ENCODE peak calls at places on chromosomes 5 and 9, in six cellular contexts. R is HL-60, Y is Peyer's patch, K is heart right ventricle, V is heart left ventricle, O is HCT116. H is an unnamed sample.

GRCh38 chr5:37182667-37183066 is 66.5 kb downstream of the CPLANE1 start:
- DNase-seq in R (no peak), K (no peak), O (no peak), V (no peak), Y (no peak), H (no peak)

GRCh38 chr5:181127907-181128626 is 2.9 kb downstream of the OR2V1 start:
- DNase-seq in O (no peak), K (no peak), Y (no peak), V (no peak), R (no peak), H (no peak)

GRCh38 chr5:142915840-142916424 is 145.8 kb downstream of the ARHGAP26 start:
- DNase-seq in K (no peak), O (no peak), R (no peak), V (no peak), Y (no peak), H (peak; percentile 20)

GRCh38 chr5:135821061-135821781 is 13.2 kb upstream of the SLC25A48 start:
- DNase-seq in R (no peak), K (no peak), Y (no peak), O (no peak), V (no peak), H (no peak)

GRCh38 chr9:19464764-19465570 is 56.2 kb downstream of the ACER2 start:
- DNase-seq in O (peak; percentile 49), R (peak; percentile 7), K (peak; percentile 68), V (peak; percentile 55), Y (peak; percentile 80), H (peak; percentile 58)

GRCh38 chr9:91038483-91039124 is 237.0 kb downstream of the SYK start:
- DNase-seq in Y (peak; percentile 42), R (no peak), O (no peak), K (no peak), V (no peak), H (no peak)

GRCh38 chr5:79008362-79008761 is 23.3 kb upstream of the ARSB start:
- DNase-seq in K (no peak), V (no peak), R (no peak), Y (no peak), O (no peak), H (no peak)

GRCh38 chr9:23659346-23660006 is 166.6 kb downstream of the ELAVL2 start:
- DNase-seq in R (no peak), K (no peak), O (no peak), V (no peak), Y (no peak), H (no peak)

GRCh38 chr5:171355302-171355724 is 32.3 kb upstream of the NPM1 start:
- DNase-seq in R (no peak), V (no peak), Y (no peak), K (no peak), O (no peak), H (no peak)

GRCh38 chr5:100900142-100900795 is 2.8 kb downstream of the ST8SIA4 start:
- DNase-seq in K (peak; percentile 40), O (no peak), V (peak; percentile 36), Y (no peak), R (no peak), H (peak; percentile 30)

GRCh38 chr9:131823701-131824146 is 83.8 kb upstream of the RAPGEF1 start:
- DNase-seq in K (no peak), V (no peak), Y (no peak), R (no peak), O (no peak), H (no peak)

GRCh38 chr5:163712011-163712410 is 206.6 kb downstream of the MAT2B start:
- DNase-seq in V (no peak), O (no peak), R (no peak), Y (no peak), K (no peak), H (no peak)

GRCh38 chr5:69364414-69364813 is 4.9 kb downstream of the AK6 start:
- DNase-seq in V (no peak), O (peak; percentile 21), R (peak; percentile 17), Y (no peak), K (no peak), H (no peak)

GRCh38 chr5:129067745-129068144 is 26.8 kb upstream of the ISOC1 start:
- DNase-seq in V (no peak), Y (no peak), R (no peak), K (no peak), O (no peak), H (no peak)

GRCh38 chr5:125660231-125660895 is 762.8 kb upstream of the GRAMD2B start:
- DNase-seq in K (no peak), R (no peak), V (no peak), O (no peak), Y (no peak), H (no peak)

GRCh38 chr9:122827759-122828090 is 663 bp downstream of the PDCL start:
- DNase-seq in O (no peak), K (no peak), Y (no peak), R (no peak), V (no peak), H (peak; percentile 37)

GRCh38 chr5:62208218-62208852 is 97.7 kb upstream of the KIF2A start:
- DNase-seq in V (no peak), Y (no peak), R (no peak), K (no peak), O (no peak), H (no peak)

GRCh38 chr5:62211405-62211804 is 94.6 kb upstream of the KIF2A start:
- DNase-seq in V (no peak), R (no peak), Y (no peak), K (no peak), O (no peak), H (no peak)

DNA sequence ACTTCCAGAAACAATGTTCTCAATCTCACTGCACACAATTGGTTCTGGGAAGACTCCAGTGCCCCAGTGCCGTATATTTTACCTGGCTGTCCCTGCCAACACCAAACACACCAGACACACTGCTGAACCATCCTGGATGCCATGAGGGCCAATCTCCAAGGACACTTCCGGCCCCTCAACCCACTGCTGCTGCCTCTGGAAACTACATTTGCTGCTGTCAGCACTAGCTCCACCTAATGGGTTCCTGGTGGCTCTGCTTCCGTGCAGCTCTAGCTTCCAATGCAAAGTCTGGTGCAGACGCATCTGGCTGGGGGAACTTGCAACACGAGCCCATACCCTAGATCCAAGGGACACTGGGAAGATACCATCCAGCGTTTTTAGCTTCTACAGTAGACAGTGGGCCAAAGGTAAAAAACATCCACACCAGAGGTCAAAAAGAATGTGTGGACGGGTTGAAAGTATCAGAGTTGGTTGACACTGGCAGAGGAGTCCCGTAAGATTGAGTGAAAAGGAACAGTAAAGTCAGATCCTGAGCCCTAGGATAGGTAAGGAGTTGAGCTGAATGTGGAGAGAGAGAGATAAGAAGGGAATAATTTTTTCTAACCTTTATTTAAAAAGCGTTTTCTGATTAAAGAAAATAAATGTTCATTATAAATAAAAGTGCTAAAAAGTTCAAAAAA is 99.7 kb upstream of the KIF2A start:
- DNase-seq in O (peak; percentile 38), Y (no peak), K (no peak), V (no peak), R (no peak), H (peak; percentile 8)
- TF ChIP-seq CTCF in O (peak; percentile 43), Y (no peak), K (no peak), V (no peak), R (no peak), H (peak; percentile 27)

DNA sequence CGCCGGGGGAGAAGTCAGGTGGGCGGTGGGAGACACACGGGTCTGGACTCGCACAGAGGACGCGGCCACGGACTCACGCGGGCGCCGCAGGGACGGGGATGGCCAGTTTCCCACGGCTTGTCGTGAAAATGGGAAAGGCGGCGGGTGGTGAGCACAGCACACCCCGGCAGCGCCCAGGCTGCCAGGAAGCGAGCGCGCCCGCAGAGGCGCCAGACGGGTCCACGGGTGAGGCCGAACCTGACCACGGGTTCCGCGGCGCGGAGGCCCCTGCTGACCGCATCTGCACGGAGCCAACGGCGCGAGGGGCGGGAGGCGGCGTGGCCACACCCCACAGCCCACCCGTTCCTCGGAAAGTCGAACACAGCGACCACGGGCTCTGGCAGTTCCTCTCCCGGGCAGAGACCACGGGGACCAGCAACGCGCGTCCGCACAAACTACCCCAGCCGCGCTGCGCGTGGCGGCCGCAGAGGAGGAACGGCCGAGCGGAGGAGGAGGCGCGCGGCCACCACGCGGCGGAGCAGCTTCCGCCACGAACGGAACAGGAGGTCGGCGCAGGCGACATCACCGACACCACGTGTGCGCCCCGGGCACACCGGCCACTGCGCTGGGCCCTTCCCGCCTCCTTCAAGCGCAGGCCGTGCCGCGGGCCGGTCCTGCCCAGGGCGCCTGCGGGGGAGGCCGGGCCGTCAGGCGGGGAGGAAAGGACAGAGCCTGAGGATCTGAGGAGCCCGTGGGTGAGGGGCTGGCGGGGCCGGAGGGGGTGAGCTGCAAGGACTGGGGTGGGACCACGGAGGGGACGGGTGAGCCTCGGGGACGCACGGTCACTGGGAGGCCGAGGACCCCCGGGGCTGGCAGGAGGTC is 5.6 kb downstream of the EXD3 start:
- DNase-seq in V (no peak), K (no peak), O (no peak), Y (no peak), R (no peak), H (no peak)
- H3K4me3 ChIP-seq in V (peak overlapping the region; percentile 42), K (peak overlapping the region; percentile 13), O (no peak overlapping the region), Y (peak overlapping the region; percentile 9), R (no peak overlapping the region), H (peak overlapping the region; percentile 31)

GRCh38 chr9:127950513-127951210 is 13.0 kb upstream of the DPM2 start:
- DNase-seq in R (no peak), V (peak; percentile 69), Y (no peak), K (peak; percentile 70), O (no peak), H (no peak)

GRCh38 chr9:127954831-127955293 is 17.2 kb upstream of the DPM2 start:
- DNase-seq in R (no peak), Y (no peak), O (no peak), K (no peak), V (no peak), H (no peak)

GRCh38 chr9:127949827-127950512 is 12.3 kb upstream of the DPM2 start:
- DNase-seq in V (peak; percentile 68), K (peak; percentile 65), O (no peak), R (no peak), Y (no peak), H (no peak)

GRCh38 chr9:127955294-127956015 is 17.8 kb upstream of the DPM2 start:
- DNase-seq in O (peak; percentile 98), K (peak; percentile 68), Y (peak; percentile 90), R (no peak), V (peak; percentile 70), H (no peak)

GRCh38 chr9:127953768-127954505 is 16.3 kb upstream of the DPM2 start:
- DNase-seq in K (no peak), R (no peak), O (no peak), Y (no peak), V (no peak), H (no peak)
- TF ChIP-seq CTCF in K (no peak), R (no peak), O (no peak), Y (no peak), V (no peak), H (no peak)

DNA sequence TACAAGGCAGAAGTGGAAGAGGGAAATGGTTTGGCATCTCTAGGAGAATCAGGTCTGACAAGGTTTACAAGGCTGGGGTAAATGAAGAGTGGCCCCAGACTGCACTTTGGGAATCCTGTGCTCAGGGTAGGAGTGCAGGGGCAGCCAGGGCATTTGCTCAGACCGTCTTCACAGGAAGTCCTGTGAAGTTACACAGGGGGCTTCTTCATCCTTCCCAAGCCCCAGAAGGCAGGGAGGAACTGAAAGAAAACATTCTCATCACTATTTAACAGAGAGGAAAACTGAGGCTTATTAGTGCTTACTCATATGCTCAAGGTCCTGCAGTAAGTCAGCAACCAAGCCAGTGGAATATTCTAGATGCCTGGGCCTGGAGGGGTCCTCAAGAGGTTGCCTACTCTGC is 80.7 kb downstream of the NRG2 start:
- DNase-seq in V (no peak), R (no peak), O (no peak), Y (no peak), K (no peak), H (no peak)
- H3K4me3 ChIP-seq in V (no peak overlapping the region), R (no peak overlapping the region), O (no peak overlapping the region), Y (no peak overlapping the region), K (no peak overlapping the region), H (no peak overlapping the region)

H was measured in fibroblast of villous mesenchyme.